ENCODE peak calls at places on chromosomes 7 and 10, in nine cellular contexts. One of them, this sample, is unnamed. For H3K36me3, the result is how much of the 10 kb centered on the place peaks cover.

GRCh38 chr10:32540691-32541470 is 94.9 kb downstream of the CCDC7 start:
- DNase-seq in naive thymus-derived CD4-positive, alpha-beta T cell: no peak
- DNase-seq in breast epithelium: no peak
- DNase-seq in GM23338: no peak
- DNase-seq in BE2C: no peak
- DNase-seq in CD4-positive, CD25-positive, alpha-beta regulatory T cell: no peak
- DNase-seq in PC-9: no peak
- DNase-seq in brain microvascular endothelial cell: no peak
- DNase-seq in heart right ventricle: no peak
- DNase-seq in this sample: no peak

GRCh38 chr7:1105189-1105588 is 17.3 kb downstream of the GPER1 start:
- DNase-seq in brain microvascular endothelial cell: no peak
- DNase-seq in PC-9: no peak
- DNase-seq in heart right ventricle: no peak
- DNase-seq in BE2C: no peak
- DNase-seq in breast epithelium: no peak
- DNase-seq in CD4-positive, CD25-positive, alpha-beta regulatory T cell: no peak
- DNase-seq in GM23338: no peak
- DNase-seq in naive thymus-derived CD4-positive, alpha-beta T cell: no peak
- DNase-seq in this sample: no peak

GRCh38 chr7:7672545-7673239 is 32.1 kb downstream of the UMAD1 start:
- DNase-seq in BE2C: no peak
- DNase-seq in brain microvascular endothelial cell: no peak
- DNase-seq in breast epithelium: no peak
- DNase-seq in PC-9: no peak
- DNase-seq in heart right ventricle: no peak
- DNase-seq in GM23338: no peak
- DNase-seq in CD4-positive, CD25-positive, alpha-beta regulatory T cell: no peak
- DNase-seq in naive thymus-derived CD4-positive, alpha-beta T cell: no peak
- DNase-seq in this sample: no peak

GRCh38 chr7:43850348-43851116 is 18.8 kb downstream of the MRPS24 start:
- DNase-seq in GM23338: no peak
- DNase-seq in brain microvascular endothelial cell: no peak
- DNase-seq in CD4-positive, CD25-positive, alpha-beta regulatory T cell: no peak
- DNase-seq in heart right ventricle: no peak
- DNase-seq in naive thymus-derived CD4-positive, alpha-beta T cell: no peak
- DNase-seq in PC-9: no peak
- DNase-seq in BE2C: no peak
- DNase-seq in breast epithelium: no peak
- DNase-seq in this sample: no peak

GRCh38 chr7:132904209-132904608 is 177.7 kb downstream of the CHCHD3 start:
- DNase-seq in breast epithelium: no peak
- DNase-seq in CD4-positive, CD25-positive, alpha-beta regulatory T cell: no peak
- DNase-seq in PC-9: no peak
- DNase-seq in brain microvascular endothelial cell: no peak
- DNase-seq in heart right ventricle: no peak
- DNase-seq in GM23338: no peak
- DNase-seq in BE2C: no peak
- DNase-seq in naive thymus-derived CD4-positive, alpha-beta T cell: no peak
- DNase-seq in this sample: no peak

GRCh38 chr10:70726909-70727495 is 54.7 kb downstream of the ADAMTS14 start:
- DNase-seq in brain microvascular endothelial cell: no peak
- DNase-seq in heart right ventricle: no peak
- DNase-seq in BE2C: no peak
- DNase-seq in CD4-positive, CD25-positive, alpha-beta regulatory T cell: no peak
- DNase-seq in breast epithelium: no peak
- DNase-seq in naive thymus-derived CD4-positive, alpha-beta T cell: no peak
- DNase-seq in PC-9: no peak
- DNase-seq in GM23338: no peak
- DNase-seq in this sample: no peak

GRCh38 chr7:117489435-117489834 is 9.6 kb downstream of the CFTR start:
- DNase-seq in naive thymus-derived CD4-positive, alpha-beta T cell: no peak
- DNase-seq in GM23338: no peak
- DNase-seq in CD4-positive, CD25-positive, alpha-beta regulatory T cell: no peak
- DNase-seq in breast epithelium: no peak
- DNase-seq in heart right ventricle: no peak
- DNase-seq in PC-9: no peak
- DNase-seq in brain microvascular endothelial cell: no peak
- DNase-seq in BE2C: no peak
- DNase-seq in this sample: no peak

GRCh38 chr7:100353685-100354330 is 4.1 kb upstream of the PILRB start:
- DNase-seq in CD4-positive, CD25-positive, alpha-beta regulatory T cell: no peak
- DNase-seq in heart right ventricle: no peak
- DNase-seq in naive thymus-derived CD4-positive, alpha-beta T cell: no peak
- DNase-seq in brain microvascular endothelial cell: no peak
- DNase-seq in GM23338: no peak
- DNase-seq in PC-9: no peak
- DNase-seq in breast epithelium: no peak
- DNase-seq in BE2C: no peak
- DNase-seq in this sample: no peak

GRCh38 chr10:124605001-124605370 is 139.2 kb downstream of the FAM53B start:
- DNase-seq in PC-9: no peak
- DNase-seq in brain microvascular endothelial cell: no peak
- DNase-seq in naive thymus-derived CD4-positive, alpha-beta T cell: no peak
- DNase-seq in heart right ventricle: no peak
- DNase-seq in GM23338: no peak
- DNase-seq in breast epithelium: no peak
- DNase-seq in BE2C: no peak
- DNase-seq in CD4-positive, CD25-positive, alpha-beta regulatory T cell: no peak
- DNase-seq in this sample: no peak

GRCh38 chr10:119104653-119105024 is 726 bp downstream of the DENND10 start:
- DNase-seq in PC-9: no peak
- DNase-seq in naive thymus-derived CD4-positive, alpha-beta T cell: no peak
- DNase-seq in GM23338: peak
- DNase-seq in brain microvascular endothelial cell: no peak
- DNase-seq in heart right ventricle: peak
- DNase-seq in BE2C: peak
- DNase-seq in CD4-positive, CD25-positive, alpha-beta regulatory T cell: no peak
- DNase-seq in breast epithelium: no peak
- DNase-seq in this sample: peak

GRCh38 chr7:81676105-81676811 is 93.6 kb downstream of the HGF start:
- DNase-seq in BE2C: no peak
- DNase-seq in heart right ventricle: no peak
- DNase-seq in GM23338: no peak
- DNase-seq in PC-9: no peak
- DNase-seq in breast epithelium: no peak
- DNase-seq in naive thymus-derived CD4-positive, alpha-beta T cell: no peak
- DNase-seq in brain microvascular endothelial cell: peak
- DNase-seq in CD4-positive, CD25-positive, alpha-beta regulatory T cell: no peak
- DNase-seq in this sample: no peak

GRCh38 chr10:49646256-49646870 is 32.5 kb downstream of the CHAT start:
- DNase-seq in CD4-positive, CD25-positive, alpha-beta regulatory T cell: no peak
- DNase-seq in PC-9: no peak
- DNase-seq in breast epithelium: peak
- DNase-seq in BE2C: no peak
- DNase-seq in naive thymus-derived CD4-positive, alpha-beta T cell: no peak
- DNase-seq in GM23338: no peak
- DNase-seq in brain microvascular endothelial cell: no peak
- DNase-seq in heart right ventricle: no peak
- DNase-seq in this sample: no peak

GRCh38 chr10:49761201-49761788 is 828 bp downstream of the OGDHL start:
- DNase-seq in naive thymus-derived CD4-positive, alpha-beta T cell: no peak
- DNase-seq in PC-9: no peak
- DNase-seq in CD4-positive, CD25-positive, alpha-beta regulatory T cell: no peak
- DNase-seq in heart right ventricle: no peak
- DNase-seq in BE2C: no peak
- DNase-seq in GM23338: peak
- DNase-seq in brain microvascular endothelial cell: no peak
- DNase-seq in breast epithelium: no peak
- DNase-seq in this sample: no peak

GRCh38 chr7:45217358-45217757 is 59.8 kb downstream of the RAMP3 start:
- DNase-seq in CD4-positive, CD25-positive, alpha-beta regulatory T cell: no peak
- DNase-seq in heart right ventricle: no peak
- DNase-seq in GM23338: no peak
- DNase-seq in breast epithelium: no peak
- DNase-seq in BE2C: peak
- DNase-seq in naive thymus-derived CD4-positive, alpha-beta T cell: no peak
- DNase-seq in PC-9: peak
- DNase-seq in brain microvascular endothelial cell: no peak
- DNase-seq in this sample: no peak

GRCh38 chr10:109977382-109977806 is 30.4 kb upstream of the ADD3 start:
- DNase-seq in CD4-positive, CD25-positive, alpha-beta regulatory T cell: no peak
- DNase-seq in GM23338: no peak
- DNase-seq in naive thymus-derived CD4-positive, alpha-beta T cell: no peak
- DNase-seq in brain microvascular endothelial cell: peak
- DNase-seq in BE2C: peak
- DNase-seq in breast epithelium: no peak
- DNase-seq in PC-9: no peak
- DNase-seq in heart right ventricle: no peak
- DNase-seq in this sample: no peak

GRCh38 chr7:4074994-4075393 is 607.1 kb upstream of the FOXK1 start:
- DNase-seq in PC-9: no peak
- DNase-seq in naive thymus-derived CD4-positive, alpha-beta T cell: no peak
- DNase-seq in heart right ventricle: no peak
- DNase-seq in CD4-positive, CD25-positive, alpha-beta regulatory T cell: no peak
- DNase-seq in brain microvascular endothelial cell: no peak
- DNase-seq in GM23338: no peak
- DNase-seq in breast epithelium: no peak
- DNase-seq in BE2C: no peak
- DNase-seq in this sample: no peak

GRCh38 chr7:130363156-130363847 is 17.0 kb upstream of the CPA1 start:
- DNase-seq in GM23338: no peak
- DNase-seq in breast epithelium: peak
- DNase-seq in brain microvascular endothelial cell: peak
- DNase-seq in PC-9: peak
- DNase-seq in naive thymus-derived CD4-positive, alpha-beta T cell: no peak
- DNase-seq in BE2C: no peak
- DNase-seq in heart right ventricle: no peak
- DNase-seq in CD4-positive, CD25-positive, alpha-beta regulatory T cell: no peak
- DNase-seq in this sample: no peak

GRCh38 chr7:75734586-75735047 is 4.1 kb downstream of the HIP1 start:
- DNase-seq in CD4-positive, CD25-positive, alpha-beta regulatory T cell: no peak
- DNase-seq in breast epithelium: no peak
- DNase-seq in GM23338: no peak
- DNase-seq in brain microvascular endothelial cell: peak
- DNase-seq in naive thymus-derived CD4-positive, alpha-beta T cell: no peak
- DNase-seq in PC-9: no peak
- DNase-seq in BE2C: no peak
- DNase-seq in heart right ventricle: no peak
- DNase-seq in this sample: no peak

GRCh38 chr10:6840093-6840763 is 260.2 kb upstream of the PRKCQ start:
- DNase-seq in naive thymus-derived CD4-positive, alpha-beta T cell: no peak
- DNase-seq in BE2C: no peak
- DNase-seq in brain microvascular endothelial cell: no peak
- DNase-seq in PC-9: no peak
- DNase-seq in heart right ventricle: no peak
- DNase-seq in GM23338: no peak
- DNase-seq in breast epithelium: no peak
- DNase-seq in CD4-positive, CD25-positive, alpha-beta regulatory T cell: no peak
- DNase-seq in this sample: no peak

GRCh38 chr10:102759497-102760210 is 15.9 kb downstream of the WBP1L start:
- DNase-seq in CD4-positive, CD25-positive, alpha-beta regulatory T cell: no peak
- DNase-seq in breast epithelium: no peak
- DNase-seq in naive thymus-derived CD4-positive, alpha-beta T cell: no peak
- DNase-seq in GM23338: no peak
- DNase-seq in PC-9: no peak
- DNase-seq in brain microvascular endothelial cell: no peak
- DNase-seq in BE2C: no peak
- DNase-seq in heart right ventricle: no peak
- DNase-seq in this sample: no peak
- H3K36me3 ChIP-seq in CD4-positive, CD25-positive, alpha-beta regulatory T cell: under half
- H3K36me3 ChIP-seq in breast epithelium: under half
- H3K36me3 ChIP-seq in naive thymus-derived CD4-positive, alpha-beta T cell: under half
- H3K36me3 ChIP-seq in GM23338: under half
- H3K36me3 ChIP-seq in PC-9: under half
- H3K36me3 ChIP-seq in brain microvascular endothelial cell: under half
- H3K36me3 ChIP-seq in BE2C: under half
- H3K36me3 ChIP-seq in heart right ventricle: under half
- H3K36me3 ChIP-seq in this sample: under half

DNA sequence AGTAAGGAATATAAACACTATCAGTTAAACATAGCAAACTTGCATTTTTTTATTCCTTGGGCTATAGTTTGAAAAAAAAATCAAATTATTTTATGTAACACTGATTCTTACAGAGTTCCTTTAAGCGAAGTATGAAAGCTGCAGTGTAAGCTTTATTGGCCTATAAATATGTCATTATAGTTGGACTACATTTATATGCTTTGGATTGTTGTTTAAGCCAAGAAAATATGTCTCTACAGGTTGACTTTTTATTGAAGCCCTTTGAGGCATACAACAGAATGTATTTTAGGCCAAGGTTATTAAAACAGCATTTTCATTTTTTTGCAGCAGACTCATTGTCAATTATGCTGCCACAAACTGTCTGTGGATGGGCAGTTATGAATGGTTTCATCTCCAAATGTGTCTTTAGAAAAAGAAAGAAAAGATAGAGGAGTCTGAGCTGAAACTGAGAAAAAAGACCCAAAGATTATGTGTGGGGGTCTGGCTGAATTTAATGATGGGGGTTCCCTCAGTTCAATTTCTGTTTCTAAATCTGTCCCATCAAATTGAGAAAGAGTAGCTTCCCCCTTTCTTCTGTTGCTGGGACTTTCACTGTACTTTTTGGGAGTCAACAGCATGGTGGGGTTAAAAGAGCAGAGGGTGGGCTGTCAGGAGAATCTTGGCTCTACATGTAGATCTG is 43.1 kb downstream of the ARID5B start:
- DNase-seq in heart right ventricle: no peak
- DNase-seq in brain microvascular endothelial cell: no peak
- DNase-seq in breast epithelium: no peak
- DNase-seq in PC-9: no peak
- DNase-seq in CD4-positive, CD25-positive, alpha-beta regulatory T cell: no peak
- DNase-seq in naive thymus-derived CD4-positive, alpha-beta T cell: no peak
- DNase-seq in GM23338: no peak
- DNase-seq in BE2C: no peak
- DNase-seq in this sample: no peak
- H3K36me3 ChIP-seq in heart right ventricle: under half
- H3K36me3 ChIP-seq in brain microvascular endothelial cell: under half
- H3K36me3 ChIP-seq in breast epithelium: under half
- H3K36me3 ChIP-seq in PC-9: under half
- H3K36me3 ChIP-seq in CD4-positive, CD25-positive, alpha-beta regulatory T cell: half or more
- H3K36me3 ChIP-seq in naive thymus-derived CD4-positive, alpha-beta T cell: under half
- H3K36me3 ChIP-seq in GM23338: under half
- H3K36me3 ChIP-seq in BE2C: under half
- H3K36me3 ChIP-seq in this sample: under half

DNA sequence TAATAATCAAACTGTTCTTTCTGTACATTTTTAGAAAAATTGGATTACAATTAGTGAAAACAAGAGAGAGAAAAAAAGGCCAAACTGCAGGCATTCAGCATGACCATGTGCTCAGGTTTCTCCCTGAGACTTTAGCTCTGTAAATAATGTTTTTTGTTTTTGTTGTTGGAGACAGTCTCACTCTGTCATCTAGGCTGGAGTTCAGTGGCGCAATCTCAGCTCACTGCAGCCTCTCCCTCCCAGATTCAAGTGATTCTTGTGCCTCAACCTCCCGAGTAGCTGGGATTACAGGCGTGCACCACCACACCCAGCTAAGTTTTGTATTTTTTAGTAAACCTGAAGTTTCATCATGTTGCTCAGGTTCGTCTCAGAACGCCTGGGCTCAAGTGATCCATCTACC is 23.0 kb downstream of the BZW2 start:
- DNase-seq in breast epithelium: no peak
- DNase-seq in GM23338: no peak
- DNase-seq in brain microvascular endothelial cell: no peak
- DNase-seq in PC-9: no peak
- DNase-seq in BE2C: no peak
- DNase-seq in heart right ventricle: no peak
- DNase-seq in CD4-positive, CD25-positive, alpha-beta regulatory T cell: no peak
- DNase-seq in naive thymus-derived CD4-positive, alpha-beta T cell: no peak
- DNase-seq in this sample: no peak
- H3K36me3 ChIP-seq in breast epithelium: under half
- H3K36me3 ChIP-seq in GM23338: under half
- H3K36me3 ChIP-seq in brain microvascular endothelial cell: under half
- H3K36me3 ChIP-seq in PC-9: half or more
- H3K36me3 ChIP-seq in BE2C: half or more
- H3K36me3 ChIP-seq in heart right ventricle: under half
- H3K36me3 ChIP-seq in CD4-positive, CD25-positive, alpha-beta regulatory T cell: under half
- H3K36me3 ChIP-seq in naive thymus-derived CD4-positive, alpha-beta T cell: under half
- H3K36me3 ChIP-seq in this sample: under half

GRCh38 chr10:56623064-56623463 is 262.0 kb upstream of the ZWINT start:
- DNase-seq in PC-9: no peak
- DNase-seq in BE2C: no peak
- DNase-seq in CD4-positive, CD25-positive, alpha-beta regulatory T cell: no peak
- DNase-seq in brain microvascular endothelial cell: no peak
- DNase-seq in breast epithelium: no peak
- DNase-seq in GM23338: no peak
- DNase-seq in naive thymus-derived CD4-positive, alpha-beta T cell: no peak
- DNase-seq in heart right ventricle: no peak
- DNase-seq in this sample: no peak
- H3K36me3 ChIP-seq in PC-9: under half
- H3K36me3 ChIP-seq in BE2C: under half
- H3K36me3 ChIP-seq in CD4-positive, CD25-positive, alpha-beta regulatory T cell: under half
- H3K36me3 ChIP-seq in brain microvascular endothelial cell: under half
- H3K36me3 ChIP-seq in breast epithelium: under half
- H3K36me3 ChIP-seq in GM23338: under half
- H3K36me3 ChIP-seq in naive thymus-derived CD4-positive, alpha-beta T cell: under half
- H3K36me3 ChIP-seq in heart right ventricle: under half
- H3K36me3 ChIP-seq in this sample: under half

This sample was measured in uterus.